ENCODE peak calls at places on chromosome 1, in five cellular contexts. Z is heart left ventricle, M is right atrium auricular region, O is K562, E is endothelial cell of umbilical vein. R is an unnamed sample.

GRCh38 chr1:42981406-42981805 is 22.7 kb upstream of the SLC2A1 start:
- DNase-seq in Z (no peak), M (no peak), O (no peak), E (no peak), R (no peak)

GRCh38 chr1:19081218-19081893 is 124.9 kb upstream of the IFFO2 start:
- DNase-seq in Z (no peak), M (peak; percentile 84), O (peak; percentile 77), E (peak; percentile 52), R (peak; percentile 43)

GRCh38 chr1:111444031-111444430 is 5.0 kb downstream of the WDR77 start:
- DNase-seq in Z (no peak), M (no peak), O (no peak), E (no peak), R (no peak)

GRCh38 chr1:168565825-168566224 is 10.6 kb upstream of the XCL1 start:
- DNase-seq in Z (no peak), M (no peak), O (no peak), E (no peak), R (no peak)

GRCh38 chr1:118047006-118047649 is 117.6 kb downstream of the WDR3 start:
- DNase-seq in Z (no peak), M (no peak), O (no peak), E (no peak), R (no peak)

GRCh38 chr1:206930210-206930798 is 8.6 kb upstream of the FCMR start:
- DNase-seq in Z (no peak), M (no peak), O (no peak), E (no peak), R (no peak)

GRCh38 chr1:7015022-7015421 is 229.8 kb downstream of the CAMTA1 start:
- DNase-seq in Z (no peak), M (no peak), O (no peak), E (no peak), R (no peak)

GRCh38 chr1:244174922-244175521 is 123.9 kb downstream of the ZBTB18 start:
- DNase-seq in Z (no peak), M (no peak), O (no peak), E (no peak), R (no peak)

GRCh38 chr1:4634793-4635406 is 19.5 kb upstream of the AJAP1 start:
- DNase-seq in Z (no peak), M (no peak), O (no peak), E (no peak), R (no peak)

GRCh38 chr1:4132525-4133308 is 232.6 kb upstream of the C1orf174 start:
- DNase-seq in Z (no peak), M (no peak), O (no peak), E (no peak), R (no peak)

GRCh38 chr1:182297312-182297711 is 94.3 kb downstream of the GLUL start:
- DNase-seq in Z (no peak), M (no peak), O (no peak), E (no peak), R (no peak)
- H3K27me3 ChIP-seq in Z (no peaks in the 10 kb centered on the region), M (no peaks in the 10 kb centered on the region), O (no peaks in the 10 kb centered on the region), E (no peaks in the 10 kb centered on the region), R (no peaks in the 10 kb centered on the region)

GRCh38 chr1:196229546-196229945 is 378.7 kb downstream of the KCNT2 start:
- DNase-seq in Z (no peak), M (no peak), O (no peak), E (no peak), R (no peak)
- H3K27me3 ChIP-seq in Z (no peaks in the 10 kb centered on the region), M (no peaks in the 10 kb centered on the region), O (no peaks in the 10 kb centered on the region), E (no peaks in the 10 kb centered on the region), R (no peaks in the 10 kb centered on the region)

DNA sequence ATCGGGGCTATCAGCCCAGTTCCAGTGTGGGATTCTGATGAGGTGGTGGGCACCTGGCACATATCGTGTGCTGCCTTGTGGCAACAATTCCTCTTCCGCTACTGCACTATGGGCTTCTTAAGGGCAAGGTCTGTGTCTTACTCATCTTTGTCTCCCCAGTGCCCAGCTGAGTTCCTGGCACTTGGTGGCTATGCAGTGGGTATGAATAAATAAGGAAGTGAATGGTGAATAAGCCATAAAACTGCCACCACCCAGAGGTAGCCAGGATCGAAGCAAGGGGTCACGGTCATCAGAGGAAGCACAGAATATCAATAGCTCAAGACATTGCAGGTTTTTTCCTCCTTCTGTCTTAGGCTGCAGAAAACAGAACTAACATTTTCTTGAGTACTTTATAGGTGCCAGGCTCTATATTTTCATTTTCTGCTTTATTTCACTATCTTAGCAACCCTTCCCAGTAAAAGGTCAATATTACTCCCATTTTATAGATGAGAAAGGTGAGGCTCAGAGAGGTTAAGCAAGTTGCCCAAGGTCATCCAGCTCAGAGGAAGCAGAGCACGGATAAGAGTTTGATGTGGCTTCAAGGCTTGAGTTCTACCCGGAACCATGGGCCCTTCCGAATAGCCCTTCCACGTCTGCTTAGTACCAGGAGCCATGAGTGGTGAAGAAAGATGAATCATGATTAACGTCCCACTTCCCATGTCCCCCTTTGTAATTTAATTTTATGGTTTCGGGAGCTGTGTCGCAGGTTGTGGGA is 10.2 kb downstream of the C1orf94 start:
- DNase-seq in Z (no peak), M (no peak), O (no peak), E (no peak), R (no peak)
- H3K27me3 ChIP-seq in Z (peaks cover 5% of the 10 kb centered on the region), M (no peaks in the 10 kb centered on the region), O (no peaks in the 10 kb centered on the region), E (no peaks in the 10 kb centered on the region), R (peaks cover 5% of the 10 kb centered on the region)

GRCh38 chr1:12001996-12002493 is 17.3 kb upstream of the MIIP start:
- DNase-seq in Z (peak; percentile 78), M (no peak), O (no peak), E (no peak), R (peak; percentile 42)
- H3K27me3 ChIP-seq in Z (no peaks in the 10 kb centered on the region), M (no peaks in the 10 kb centered on the region), O (no peaks in the 10 kb centered on the region), E (no peaks in the 10 kb centered on the region), R (no peaks in the 10 kb centered on the region)

GRCh38 chr1:44418022-44418673 is 13.1 kb downstream of the RNF220 start:
- DNase-seq in Z (no peak), M (no peak), O (no peak), E (peak; percentile 16), R (no peak)
- H3K27me3 ChIP-seq in Z (peaks cover 42% of the 10 kb centered on the region), M (peaks cover 44% of the 10 kb centered on the region), O (peaks cover 76% of the 10 kb centered on the region), E (peaks cover 65% of the 10 kb centered on the region), R (peaks cover 71% of the 10 kb centered on the region)

GRCh38 chr1:185934476-185935189 is 200.4 kb downstream of the HMCN1 start:
- DNase-seq in Z (no peak), M (no peak), O (no peak), E (no peak), R (peak; percentile 30)

GRCh38 chr1:185936641-185937040 is 202.4 kb downstream of the HMCN1 start:
- DNase-seq in Z (no peak), M (no peak), O (no peak), E (no peak), R (no peak)

GRCh38 chr1:185933580-185933979 is 199.4 kb downstream of the HMCN1 start:
- DNase-seq in Z (no peak), M (no peak), O (no peak), E (no peak), R (no peak)

GRCh38 chr1:185938396-185938795 is 204.2 kb downstream of the HMCN1 start:
- DNase-seq in Z (peak; percentile 58), M (no peak), O (no peak), E (no peak), R (peak; percentile 33)

DNA sequence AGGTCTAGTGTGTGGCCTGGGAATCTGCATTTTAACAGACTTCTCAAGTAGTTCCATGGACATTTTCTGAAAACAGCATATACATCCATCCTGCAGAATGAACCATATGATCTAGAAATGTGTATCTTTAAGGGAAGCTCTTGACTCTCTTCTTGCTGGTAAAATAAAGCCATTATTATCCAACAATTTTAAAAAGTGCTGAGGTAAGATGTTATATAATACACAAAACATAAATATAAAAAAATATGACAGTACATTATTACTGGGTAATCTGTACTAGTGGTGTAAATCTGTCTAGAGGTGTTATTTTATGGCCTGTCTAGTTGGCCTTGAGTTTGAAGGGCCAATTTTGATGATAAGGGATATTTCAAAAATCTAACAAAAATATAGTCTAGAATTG is 201.2 kb downstream of the HMCN1 start:
- DNase-seq in Z (no peak), M (no peak), O (no peak), E (no peak), R (no peak)
- H3K27me3 ChIP-seq in Z (no peaks in the 10 kb centered on the region), M (no peaks in the 10 kb centered on the region), O (no peaks in the 10 kb centered on the region), E (no peaks in the 10 kb centered on the region), R (no peaks in the 10 kb centered on the region)

GRCh38 chr1:35569956-35570355 is 3.2 kb upstream of the TFAP2E start:
- DNase-seq in Z (no peak), M (no peak), O (no peak), E (no peak), R (peak; percentile 54)
- H3K27me3 ChIP-seq in Z (peaks cover 22% of the 10 kb centered on the region), M (peaks cover 4% of the 10 kb centered on the region), O (peaks cover 3% of the 10 kb centered on the region), E (peaks cover 40% of the 10 kb centered on the region), R (peaks cover 40% of the 10 kb centered on the region)

GRCh38 chr1:22203335-22203734 is 60.4 kb upstream of the WNT4 start:
- DNase-seq in Z (no peak), M (no peak), O (no peak), E (no peak), R (no peak)
- H3K27me3 ChIP-seq in Z (peaks cover 11% of the 10 kb centered on the region), M (peaks cover 10% of the 10 kb centered on the region), O (peaks cover 29% of the 10 kb centered on the region), E (peaks cover 24% of the 10 kb centered on the region), R (peaks cover 60% of the 10 kb centered on the region)

R was measured in astrocyte.